ENCODE peak calls at places on chromosomes 4 and X, in eight cellular contexts. Y, Q, S, U, K, N, M and B are unnamed samples.

GRCh38 chr4:123327846-123328447 is 68.6 kb upstream of the SPRY1 start:
- DNase-seq in Y (no peak), Q (no peak), S (no peak), U (no peak), K (no peak), N (no peak), M (no peak), B (no peak)

GRCh38 chr4:3485882-3486555 is 22.9 kb downstream of the DOK7 start:
- DNase-seq in Y (no peak), Q (no peak), S (no peak), U (no peak), K (no peak), N (no peak), M (no peak), B (no peak)

GRCh38 chr4:39613093-39613656 is 25.5 kb downstream of the SMIM14 start:
- DNase-seq in Y (peak), Q (no peak), S (no peak), U (peak), K (no peak), N (no peak), M (no peak), B (no peak)

GRCh38 chr4:152014280-152014679 is 253.5 kb upstream of the GATB start:
- DNase-seq in Y (peak), Q (no peak), S (no peak), U (no peak), K (no peak), N (no peak), M (no peak), B (peak)

GRCh38 chrX:16869393-16870094 is 618 bp downstream of the RBBP7 start:
- DNase-seq in Y (peak), Q (peak), S (peak), U (no peak), K (peak), N (no peak), M (no peak), B (no peak)

GRCh38 chr4:148893095-148893494 is 450.9 kb upstream of the NR3C2 start:
- DNase-seq in Y (no peak), Q (no peak), S (no peak), U (no peak), K (no peak), N (peak), M (no peak), B (no peak)

GRCh38 chr4:185821029-185821419 is 9.0 kb upstream of the SORBS2 start:
- DNase-seq in Y (no peak), Q (no peak), S (no peak), U (no peak), K (no peak), N (no peak), M (no peak), B (no peak)

GRCh38 chr4:84681488-84682274 is 98.8 kb downstream of the CDS1 start:
- DNase-seq in Y (no peak), Q (peak), S (no peak), U (peak), K (no peak), N (peak), M (no peak), B (no peak)

GRCh38 chr4:84503495-84504437 is 4.7 kb upstream of the NKX6-1 start:
- DNase-seq in Y (peak), Q (peak), S (no peak), U (peak), K (no peak), N (peak), M (peak), B (peak)